ENCODE peak calls at places on chromosomes 13 and 19, in five cellular contexts. R is B cell, V is AG09319, B is tibial artery, J is BE2C. T is an unnamed sample.

GRCh38 chr13:24995225-24995804 is 100.6 kb upstream of the PABPC3 start:
- DNase-seq in R (peak; percentile 71), V (peak; percentile 71), B (no peak), J (peak; percentile 70), T (peak; percentile 20)

GRCh38 chr13:75806101-75806500 is 170.0 kb downstream of the LMO7 start:
- DNase-seq in R (no peak), V (no peak), B (no peak), J (no peak), T (no peak)

GRCh38 chr13:43291289-43292055 is 268.1 kb downstream of the DNAJC15 start:
- DNase-seq in R (no peak), V (no peak), B (no peak), J (no peak), T (no peak)

GRCh38 chr19:52673014-52673413 is 34.9 kb upstream of the ZNF83 start:
- DNase-seq in R (no peak), V (no peak), B (no peak), J (no peak), T (no peak)

GRCh38 chr13:87255394-87255793 is 415.8 kb upstream of the SLITRK5 start:
- DNase-seq in R (no peak), V (no peak), B (no peak), J (no peak), T (no peak)

GRCh38 chr13:25018729-25019115 is 77.2 kb upstream of the PABPC3 start:
- DNase-seq in R (no peak), V (no peak), B (no peak), J (no peak), T (no peak)

GRCh38 chr13:26722321-26722720 is 38.3 kb downstream of the GPR12 start:
- DNase-seq in R (no peak), V (no peak), B (no peak), J (no peak), T (no peak)

GRCh38 chr19:12497032-12497431 is 12.4 kb upstream of the ZNF709 start:
- DNase-seq in R (no peak), V (no peak), B (no peak), J (no peak), T (no peak)

GRCh38 chr19:35299523-35300339 is 7.8 kb downstream of the MAG start:
- DNase-seq in R (no peak), V (no peak), B (no peak), J (peak; percentile 75), T (no peak)

GRCh38 chr19:52343548-52343947 is 7.5 kb downstream of the ZNF610 start:
- DNase-seq in R (peak; percentile 59), V (no peak), B (peak; percentile 65), J (peak; percentile 70), T (no peak)

GRCh38 chr19:38412961-38413360 is 10.1 kb downstream of the FAM98C start:
- DNase-seq in R (no peak), V (no peak), B (no peak), J (no peak), T (no peak)

GRCh38 chr13:94192576-94192975 is 286.9 kb downstream of the DCT start:
- DNase-seq in R (no peak), V (no peak), B (no peak), J (peak; percentile 52), T (no peak)

GRCh38 chr19:4140237-4140711 is 13.2 kb upstream of the CREB3L3 start:
- DNase-seq in R (peak; percentile 41), V (no peak), B (no peak), J (peak; percentile 66), T (no peak)
- TF ChIP-seq CTCF in R (no peak), V (peak; percentile 77), B (peak; percentile 45), J (peak; percentile 79), T (peak; percentile 83)

GRCh38 chr13:111217661-111218060 is 102.6 kb downstream of the ARHGEF7 start:
- DNase-seq in R (no peak), V (no peak), B (peak; percentile 88), J (no peak), T (no peak)

GRCh38 chr13:111219306-111219705 is 101.1 kb upstream of the TEX29 start:
- DNase-seq in R (no peak), V (no peak), B (peak; percentile 90), J (no peak), T (peak; percentile 68)

GRCh38 chr13:111215081-111216047 is 100.3 kb downstream of the ARHGEF7 start:
- DNase-seq in R (no peak), V (no peak), B (no peak), J (no peak), T (no peak)

GRCh38 chr13:111213964-111214726 is 99.0 kb downstream of the ARHGEF7 start:
- DNase-seq in R (peak; percentile 62), V (no peak), B (no peak), J (no peak), T (no peak)

DNA sequence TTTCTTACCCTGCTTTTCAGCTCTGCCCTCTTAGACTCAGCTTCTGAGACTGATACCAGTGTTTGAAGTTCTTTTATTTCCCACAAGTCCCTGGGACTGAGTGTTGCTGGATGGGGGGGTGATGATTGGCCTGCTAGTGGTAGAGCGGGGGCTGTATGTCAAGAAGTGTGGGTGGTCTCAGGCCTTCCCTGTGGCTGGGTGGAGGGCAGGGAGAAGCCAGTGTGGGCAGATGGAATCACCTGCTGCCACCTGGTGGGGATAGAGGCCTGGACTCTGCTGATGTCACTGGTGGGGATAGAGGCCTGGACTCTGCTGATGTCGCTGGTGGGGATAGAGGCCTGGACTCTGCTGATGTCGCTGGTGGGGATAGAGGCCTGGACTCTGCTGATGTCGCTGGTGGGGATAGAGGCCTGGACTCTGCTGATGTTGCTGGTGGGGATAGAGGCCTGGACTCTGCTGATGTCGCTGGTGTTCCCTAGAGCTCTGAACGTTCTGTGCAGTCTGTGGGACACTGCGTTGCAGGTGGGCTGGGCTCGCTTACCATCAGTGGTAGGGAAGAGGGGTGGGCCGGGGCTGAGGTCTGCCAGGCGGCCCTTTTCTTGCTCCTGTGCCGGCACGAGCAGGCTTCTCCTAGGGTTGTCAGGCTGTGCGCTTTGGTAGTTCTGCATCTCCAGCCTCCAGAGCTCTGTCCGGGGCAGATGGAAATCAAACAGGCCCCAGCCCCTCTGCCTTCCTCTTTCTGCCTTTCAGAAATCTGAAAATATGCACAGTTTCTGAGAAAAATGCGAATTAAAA is 101.3 kb downstream of the ARHGEF7 start:
- DNase-seq in R (peak; percentile 58), V (no peak), B (peak; percentile 78), J (peak; percentile 60), T (no peak)
- TF ChIP-seq CTCF in R (peak; percentile 62), V (peak; percentile 44), B (peak; percentile 38), J (peak; percentile 55), T (peak; percentile 51)

GRCh38 chr13:59744747-59745394 is 418.9 kb downstream of the DIAPH3 start:
- DNase-seq in R (no peak), V (no peak), B (no peak), J (no peak), T (no peak)

GRCh38 chr13:59745395-59745788 is 418.3 kb downstream of the DIAPH3 start:
- DNase-seq in R (no peak), V (no peak), B (no peak), J (no peak), T (no peak)

GRCh38 chr13:59750860-59751259 is 412.9 kb downstream of the DIAPH3 start:
- DNase-seq in R (no peak), V (peak; percentile 67), B (no peak), J (peak; percentile 34), T (peak; percentile 40)

GRCh38 chr13:59746291-59746962 is 417.3 kb downstream of the DIAPH3 start:
- DNase-seq in R (no peak), V (no peak), B (no peak), J (no peak), T (peak; percentile 31)

GRCh38 chr13:59747529-59747928 is 416.2 kb downstream of the DIAPH3 start:
- DNase-seq in R (no peak), V (no peak), B (no peak), J (no peak), T (no peak)
- TF ChIP-seq CTCF in R (no peak), V (no peak), B (no peak), J (peak; percentile 30), T (no peak)

GRCh38 chr13:62887046-62887445 is 1471.4 kb upstream of the PCDH20 start:
- DNase-seq in R (no peak), V (no peak), B (no peak), J (no peak), T (no peak)
- TF ChIP-seq CTCF in R (no peak), V (no peak), B (no peak), J (no peak), T (no peak)

GRCh38 chr13:37047032-37047431 is 12.5 kb downstream of the SUPT20H start:
- DNase-seq in R (no peak), V (no peak), B (no peak), J (no peak), T (no peak)

GRCh38 chr13:37047846-37048245 is 11.6 kb downstream of the SUPT20H start:
- DNase-seq in R (no peak), V (no peak), B (no peak), J (no peak), T (no peak)

GRCh38 chr13:37046062-37046461 is 13.4 kb downstream of the SUPT20H start:
- DNase-seq in R (no peak), V (no peak), B (no peak), J (no peak), T (no peak)

GRCh38 chr13:37049810-37050209 is 9.7 kb downstream of the SUPT20H start:
- DNase-seq in R (no peak), V (no peak), B (no peak), J (no peak), T (no peak)
- TF ChIP-seq CTCF in R (no peak), V (no peak), B (no peak), J (peak; percentile 53), T (no peak)

GRCh38 chr13:96075953-96076543 is 13.9 kb upstream of the HS6ST3 start:
- DNase-seq in R (no peak), V (no peak), B (no peak), J (no peak), T (no peak)
- TF ChIP-seq CTCF in R (peak; percentile 35), V (peak; percentile 61), B (peak; percentile 51), J (peak; percentile 71), T (peak; percentile 66)

GRCh38 chr19:50897612-50898011 is 13.6 kb downstream of the KLK4 start:
- DNase-seq in R (no peak), V (no peak), B (peak; percentile 13), J (no peak), T (no peak)

GRCh38 chr19:50896591-50897190 is 14.5 kb downstream of the KLK4 start:
- DNase-seq in R (peak; percentile 91), V (no peak), B (peak; percentile 58), J (peak; percentile 81), T (no peak)

GRCh38 chr19:50898018-50898417 is 13.2 kb downstream of the KLK4 start:
- DNase-seq in R (no peak), V (no peak), B (peak; percentile 5), J (no peak), T (no peak)

GRCh38 chr19:50897191-50897607 is 14.0 kb downstream of the KLK4 start:
- DNase-seq in R (no peak), V (no peak), B (no peak), J (no peak), T (no peak)

GRCh38 chr19:50899549-50899948 is 11.6 kb downstream of the KLK4 start:
- DNase-seq in R (no peak), V (no peak), B (no peak), J (no peak), T (no peak)
- TF ChIP-seq CTCF in R (no peak), V (no peak), B (no peak), J (no peak), T (no peak)